ENCODE peak calls at places on chromosomes 11 and 22, in seven cellular contexts. A is activated naive CD4-positive, alpha-beta T cell treated with anti-CD3 and anti-CD28 coated beads for 36 hours; K is GM12892; U is stimulated activated CD8-positive, alpha-beta memory T cell treated with anti-CD3 and anti-CD28 coated beads, Interleukin-15, amount 100 ng/mL, for 24 hours; Q is activated T-cell treated with anti-CD3 and anti-CD28 coated beads for 48 hours; F is stimulated activated CD4-positive, alpha-beta T cell treated with anti-CD3 and anti-CD28 coated beads, Interleukin-1b, Interleukin-23, amount 100 ng/mL, for 1 hour; M is cardiac muscle cell. S is an unnamed sample.

GRCh38 chr11:9982796-9983579 is 311.0 kb downstream of the SBF2 start:
- DNase-seq in A (no peak), K (no peak), U (no peak), Q (no peak), F (no peak), M (peak), S (no peak)

GRCh38 chr22:35894937-35895708 is 133.5 kb downstream of the RBFOX2 start:
- DNase-seq in A (no peak), K (no peak), U (no peak), Q (no peak), F (no peak), M (peak), S (no peak)

GRCh38 chr11:62538470-62539237 is 8.0 kb downstream of the AHNAK start:
- DNase-seq in A (no peak), K (no peak), U (no peak), Q (no peak), F (no peak), M (no peak), S (no peak)

GRCh38 chr11:111320728-111321568 is 22.6 kb downstream of the POU2AF3 start:
- DNase-seq in A (no peak), K (no peak), U (no peak), Q (no peak), F (no peak), M (no peak), S (no peak)

GRCh38 chr11:20131744-20132666 is 28.3 kb downstream of the DBX1 start:
- DNase-seq in A (peak), K (peak), U (no peak), Q (peak), F (no peak), M (peak), S (peak)

GRCh38 chr11:2836335-2837095 is 49.1 kb downstream of the CDKN1C start:
- DNase-seq in A (no peak), K (no peak), U (no peak), Q (no peak), F (no peak), M (no peak), S (no peak)

GRCh38 chr11:79066456-79067354 is 374.1 kb downstream of the TENM4 start:
- DNase-seq in A (no peak), K (no peak), U (no peak), Q (no peak), F (no peak), M (peak), S (no peak)

GRCh38 chr11:66302656-66303055 is 11.0 kb downstream of the TMEM151A start:
- DNase-seq in A (no peak), K (no peak), U (no peak), Q (no peak), F (no peak), M (no peak), S (no peak)

GRCh38 chr22:27581688-27582087 is 219.9 kb downstream of the MN1 start:
- DNase-seq in A (no peak), K (no peak), U (no peak), Q (no peak), F (no peak), M (peak), S (no peak)

GRCh38 chr11:120985718-120986569 is 38.0 kb upstream of the TBCEL start:
- DNase-seq in A (peak), K (peak), U (no peak), Q (peak), F (no peak), M (peak), S (peak)

GRCh38 chr11:11708256-11708655 is 86.5 kb upstream of the GALNT18 start:
- DNase-seq in A (no peak), K (no peak), U (no peak), Q (no peak), F (no peak), M (no peak), S (no peak)

GRCh38 chr22:49258107-49259010 is 569.3 kb downstream of the BRD1 start:
- DNase-seq in A (no peak), K (no peak), U (no peak), Q (no peak), F (no peak), M (no peak), S (no peak)

GRCh38 chr11:68948496-68948895 is 32.3 kb downstream of the MRGPRD start:
- DNase-seq in A (no peak), K (no peak), U (no peak), Q (no peak), F (no peak), M (no peak), S (no peak)

GRCh38 chr22:21734540-21735197 is 925 bp downstream of the YPEL1 start:
- DNase-seq in A (peak), K (no peak), U (no peak), Q (no peak), F (no peak), M (no peak), S (peak)

GRCh38 chr11:44380009-44380313 is 70.0 kb upstream of the ALX4 start:
- DNase-seq in A (no peak), K (no peak), U (no peak), Q (no peak), F (no peak), M (no peak), S (no peak)

GRCh38 chr11:57885298-57886035 is 123.9 kb downstream of the CTNND1 start:
- DNase-seq in A (peak), K (no peak), U (no peak), Q (no peak), F (no peak), M (peak), S (peak)

GRCh38 chr11:46308632-46309419 is 31.4 kb downstream of the CREB3L1 start:
- DNase-seq in A (peak), K (peak), U (no peak), Q (peak), F (no peak), M (peak), S (peak)

GRCh38 chr11:35253237-35253636 is 114.3 kb downstream of the CD44 start:
- DNase-seq in A (no peak), K (no peak), U (no peak), Q (no peak), F (no peak), M (no peak), S (no peak)

GRCh38 chr11:74535371-74536118 is 42.0 kb upstream of the LIPT2 start:
- DNase-seq in A (no peak), K (no peak), U (no peak), Q (no peak), F (no peak), M (no peak), S (no peak)

GRCh38 chr11:68447015-68447801 is 13.3 kb upstream of the PPP6R3 start:
- DNase-seq in A (peak), K (peak), U (peak), Q (peak), F (peak), M (peak), S (peak)

GRCh38 chr11:76380161-76380976 is 563 bp downstream of the THAP12 start:
- DNase-seq in A (peak), K (peak), U (peak), Q (peak), F (peak), M (peak), S (peak)

GRCh38 chr11:61725632-61726280 is 26.7 kb upstream of the MYRF start:
- DNase-seq in A (no peak), K (no peak), U (no peak), Q (no peak), F (no peak), M (peak), S (no peak)

GRCh38 chr22:38238519-38239051 is 34.2 kb downstream of the TMEM184B start:
- DNase-seq in A (no peak), K (no peak), U (no peak), Q (no peak), F (no peak), M (peak), S (no peak)

GRCh38 chr11:41498726-41499125 is 39.3 kb upstream of the LRRC4C start:
- DNase-seq in A (no peak), K (no peak), U (no peak), Q (no peak), F (no peak), M (peak), S (no peak)

GRCh38 chr11:84097186-84097585 is 811.0 kb upstream of the CCDC90B start:
- DNase-seq in A (no peak), K (no peak), U (no peak), Q (no peak), F (no peak), M (peak), S (no peak)

GRCh38 chr22:24319451-24319850 is 48.8 kb downstream of the SPECC1L start:
- DNase-seq in A (no peak), K (no peak), U (no peak), Q (no peak), F (no peak), M (peak), S (no peak)

GRCh38 chr11:69601346-69601975 is 39.5 kb upstream of the CCND1 start:
- DNase-seq in A (no peak), K (no peak), U (no peak), Q (no peak), F (no peak), M (no peak), S (no peak)

GRCh38 chr22:44326549-44326881 is 13.8 kb upstream of the SHISAL1 start:
- DNase-seq in A (no peak), K (no peak), U (no peak), Q (no peak), F (no peak), M (no peak), S (no peak)

GRCh38 chr22:21764038-21764804 is 28.6 kb upstream of the YPEL1 start:
- DNase-seq in A (no peak), K (no peak), U (no peak), Q (peak), F (no peak), M (no peak), S (no peak)

GRCh38 chr11:17021550-17021949 is 7.3 kb upstream of the PLEKHA7 start:
- DNase-seq in A (no peak), K (no peak), U (no peak), Q (no peak), F (no peak), M (no peak), S (no peak)

GRCh38 chr11:60992842-60993409 is 21.4 kb downstream of the CD6 start:
- DNase-seq in A (no peak), K (no peak), U (no peak), Q (no peak), F (no peak), M (peak), S (no peak)

GRCh38 chr11:45305874-45306623 is 19.9 kb upstream of the SYT13 start:
- DNase-seq in A (no peak), K (no peak), U (no peak), Q (no peak), F (no peak), M (no peak), S (no peak)